ENCODE peak calls at places on chromosomes 5 and 9, in ten cellular contexts. S, E, D, O, N, C, F, B, Q and V are unnamed samples.

GRCh38 chr5:149174847-149175234 is 33.5 kb downstream of the ABLIM3 start:
- DNase-seq in Q (no peak), F (no peak), O (no peak), N (no peak), B (no peak), C (no peak), D (no peak), E (no peak), S (no peak), V (no peak)

GRCh38 chr9:124255222-124255621 is 2.5 kb upstream of the NEK6 start:
- DNase-seq in Q (no peak), D (no peak), F (no peak), S (no peak), N (peak; percentile 29), C (no peak), E (no peak), B (no peak), O (no peak), V (no peak)

GRCh38 chr5:35575578-35575977 is 42.1 kb upstream of the SPEF2 start:
- DNase-seq in C (no peak), O (no peak), E (no peak), B (no peak), S (no peak), F (no peak), N (no peak), Q (no peak), D (no peak), V (no peak)

GRCh38 chr5:153827407-153827806 is 211.3 kb downstream of the FAM114A2 start:
- DNase-seq in D (no peak), C (no peak), B (no peak), E (peak; percentile 14), N (no peak), F (no peak), O (no peak), Q (no peak), S (no peak), V (no peak)

GRCh38 chr5:138128344-138128743 is 10.9 kb downstream of the NME5 start:
- DNase-seq in F (no peak), Q (no peak), E (no peak), B (no peak), D (no peak), S (no peak), O (no peak), C (no peak), N (no peak), V (no peak)

GRCh38 chr5:147578228-147579024 is 68.6 kb upstream of the DPYSL3 start:
- DNase-seq in O (peak; percentile 2), F (no peak), Q (no peak), C (no peak), N (peak; percentile 18), D (peak; percentile 78), S (no peak), B (no peak), E (no peak), V (peak; percentile 61)

GRCh38 chr5:180825768-180826525 is 23.3 kb upstream of the MGAT1 start:
- DNase-seq in Q (peak; percentile 90), B (no peak), E (peak; percentile 92), D (peak; percentile 72), O (no peak), F (no peak), S (no peak), C (peak; percentile 89), N (no peak), V (peak; percentile 97)

GRCh38 chr5:143314664-143315063 is 88.8 kb downstream of the NR3C1 start:
- DNase-seq in B (no peak), O (no peak), N (peak; percentile 19), C (no peak), Q (no peak), D (peak; percentile 63), S (no peak), F (no peak), E (no peak), V (peak; percentile 60)

GRCh38 chr5:136729901-136730355 is 364.6 kb upstream of the TRPC7 start:
- DNase-seq in S (no peak), C (no peak), N (no peak), E (no peak), B (no peak), F (no peak), D (no peak), Q (no peak), O (no peak), V (peak; percentile 66)

GRCh38 chr9:112890106-112891081 is at the start of gene SLC46A2:
- DNase-seq in C (no peak), B (no peak), O (no peak), F (no peak), D (no peak), N (no peak), Q (no peak), S (no peak), E (no peak), V (peak; percentile 17)

GRCh38 chr9:8571648-8572047 is 772.1 kb upstream of the DMAC1 start:
- DNase-seq in D (no peak), Q (no peak), S (no peak), O (no peak), C (no peak), F (peak; percentile 6), E (no peak), N (no peak), B (no peak), V (no peak)

GRCh38 chr9:91302831-91303230 is 58.9 kb downstream of the AUH start:
- DNase-seq in B (no peak), F (no peak), N (no peak), O (peak; percentile 44), C (no peak), E (no peak), D (peak; percentile 90), S (no peak), Q (no peak), V (peak; percentile 86)

GRCh38 chr5:11054014-11054413 is 293.0 kb upstream of the DAP start:
- DNase-seq in E (no peak), Q (no peak), D (no peak), S (no peak), N (no peak), C (no peak), O (no peak), B (no peak), F (no peak), V (no peak)

GRCh38 chr5:161380550-161380949 is 166.0 kb downstream of the GABRB2 start:
- DNase-seq in N (peak; percentile 37), O (no peak), B (no peak), C (no peak), D (no peak), F (no peak), E (no peak), Q (no peak), S (no peak), V (no peak)

GRCh38 chr5:161378701-161379100 is 167.8 kb downstream of the GABRB2 start:
- DNase-seq in O (no peak), F (no peak), C (no peak), D (no peak), B (no peak), Q (no peak), N (no peak), S (no peak), E (no peak), V (no peak)

GRCh38 chr5:161385080-161385479 is 161.4 kb downstream of the GABRB2 start:
- DNase-seq in S (no peak), C (no peak), Q (no peak), B (no peak), O (no peak), D (no peak), N (no peak), E (no peak), F (no peak), V (no peak)

DNA sequence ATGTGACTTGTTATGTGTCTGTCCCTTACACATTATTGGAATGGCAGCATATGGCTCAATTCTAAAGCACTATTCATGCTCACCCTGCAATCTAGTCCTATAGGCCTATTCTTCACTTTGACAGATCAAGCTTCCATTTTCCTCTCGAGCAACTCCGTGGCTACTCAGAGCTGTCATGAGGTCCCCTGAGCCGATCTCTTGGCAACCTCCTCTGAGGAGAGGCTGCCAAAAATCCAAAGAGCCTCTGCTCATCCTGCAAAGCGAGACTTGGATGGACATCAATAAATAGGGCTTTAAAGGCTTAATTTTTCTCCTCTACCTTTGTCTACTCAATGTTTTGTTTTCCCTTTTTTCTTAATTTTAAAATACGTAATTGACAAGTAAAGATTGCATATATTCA is 163.8 kb downstream of the GABRB2 start:
- DNase-seq in B (no peak), F (no peak), C (no peak), N (no peak), Q (no peak), E (no peak), D (no peak), S (no peak), O (no peak), V (no peak)
- TF ChIP-seq CTCF in B (no peak), F (no peak), C (no peak), N (no peak), Q (no peak), E (no peak), D (no peak), S (no peak), O (no peak), V (no peak)

GRCh38 chr5:139669681-139670368 is 21.7 kb downstream of the CXXC5 start:
- DNase-seq in F (peak; percentile 59), B (peak; percentile 65), O (peak; percentile 75), Q (no peak), E (no peak), D (no peak), S (no peak), N (peak; percentile 83), C (no peak), V (no peak)
- H3K4me3 ChIP-seq in F (peak overlapping the region; percentile 61), B (no peak overlapping the region), O (peak overlapping the region; percentile 1), Q (peak overlapping the region; percentile 39), E (no peak overlapping the region), D (no peak overlapping the region), S (no peak overlapping the region), N (peak overlapping the region; percentile 78), C (no peak overlapping the region), V (no peak overlapping the region)

DNA sequence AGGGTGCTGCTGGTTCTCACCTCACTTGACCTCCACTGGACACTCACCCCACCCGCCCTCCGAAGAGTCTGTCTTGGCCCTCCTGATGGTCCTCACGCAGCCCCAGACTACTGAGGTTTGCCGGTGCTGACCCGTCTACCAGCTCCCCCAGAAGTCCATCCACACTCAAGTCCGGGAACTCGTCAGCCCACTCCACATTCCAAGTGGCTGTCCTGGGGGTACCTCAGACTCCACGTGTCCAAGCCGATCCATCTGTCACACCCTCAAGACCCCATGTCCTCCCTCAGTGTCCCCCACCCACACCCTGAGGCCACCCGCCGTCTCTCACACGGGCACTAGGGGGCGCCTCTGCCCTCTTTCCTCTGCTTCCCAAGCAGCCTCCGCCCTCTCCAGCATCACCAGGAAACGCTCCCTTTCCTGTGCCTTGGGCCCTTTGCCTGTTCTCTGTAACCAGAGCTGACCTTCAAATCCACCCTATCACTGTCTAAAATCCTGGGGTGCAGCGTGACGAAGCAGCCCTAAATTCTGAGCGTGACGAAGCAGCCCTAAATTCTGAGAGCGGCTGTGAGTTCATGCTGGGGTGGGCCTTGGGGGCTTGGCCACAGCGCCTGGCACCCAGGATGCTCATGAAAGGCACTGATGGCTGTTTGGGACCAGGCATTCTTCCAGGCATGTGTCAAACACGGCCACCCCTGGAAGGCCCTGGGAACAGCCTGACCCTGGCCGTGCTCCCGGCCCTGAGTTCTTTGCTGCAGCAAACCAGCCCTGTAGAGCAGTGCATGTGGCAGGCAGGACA is 95.7 kb downstream of the KCNT1 start:
- DNase-seq in F (peak; percentile 62), S (no peak), O (peak; percentile 46), B (no peak), N (peak; percentile 11), C (no peak), Q (no peak), D (peak; percentile 31), E (no peak), V (peak; percentile 17)
- TF ChIP-seq CTCF in F (peak; percentile 74), S (peak; percentile 15), O (peak; percentile 38), B (no peak), N (peak; percentile 66), C (no peak), Q (peak; percentile 13), D (peak; percentile 64), E (no peak), V (peak; percentile 63)

GRCh38 chr9:93949073-93949693 is 6.0 kb downstream of the BARX1 start:
- DNase-seq in F (no peak), S (no peak), Q (no peak), B (no peak), D (no peak), N (no peak), O (no peak), C (no peak), E (no peak), V (no peak)
- H3K4me3 ChIP-seq in F (no peak overlapping the region), S (no peak overlapping the region), Q (no peak overlapping the region), B (no peak overlapping the region), D (no peak overlapping the region), N (no peak overlapping the region), O (no peak overlapping the region), C (no peak overlapping the region), E (no peak overlapping the region), V (no peak overlapping the region)